ENCODE peak calls at places on chromosomes 12 and 14, in nine cellular contexts. C is T-helper 9 cell, Q is sciatic nerve, R is LoVo, P is HFFc6, B is NCI-H774, K is amniotic stem cell, U is Right ventricle myocardium inferior, N is keratinocyte. L is an unnamed sample.

GRCh38 chr12:102249073-102249854 is 51.6 kb upstream of the PMCH start:
- DNase-seq in C (no peak), Q (no peak), R (no peak), P (no peak), B (peak), K (no peak), U (no peak), N (no peak), L (no peak)

GRCh38 chr12:103756443-103756842 is 84.6 kb downstream of the NT5DC3 start:
- DNase-seq in C (no peak), Q (no peak), R (no peak), P (no peak), B (no peak), K (no peak), U (no peak), N (no peak), L (no peak)

GRCh38 chr12:32455607-32456063 is 56.3 kb downstream of the FGD4 start:
- DNase-seq in C (no peak), Q (no peak), R (peak), P (peak), B (peak), K (peak), U (no peak), N (peak), L (peak)

GRCh38 chr12:22821985-22822384 is 197.0 kb downstream of the ETNK1 start:
- DNase-seq in C (no peak), Q (no peak), R (no peak), P (no peak), B (no peak), K (no peak), U (no peak), N (no peak), L (no peak)

GRCh38 chr12:113049976-113050742 is 6.4 kb upstream of the DTX1 start:
- DNase-seq in C (no peak), Q (no peak), R (peak), P (no peak), B (no peak), K (no peak), U (no peak), N (no peak), L (no peak)

GRCh38 chr12:79822475-79822874 is 112.4 kb downstream of the PPP1R12A start:
- DNase-seq in C (no peak), Q (no peak), R (no peak), P (no peak), B (no peak), K (no peak), U (no peak), N (no peak), L (no peak)

GRCh38 chr12:116880817-116881324 is 370 bp downstream of the HRK start:
- DNase-seq in C (no peak), Q (no peak), R (peak), P (no peak), B (peak), K (no peak), U (no peak), N (no peak), L (no peak)

GRCh38 chr14:79011091-79011919 is 841.1 kb downstream of the NRXN3 start:
- DNase-seq in C (no peak), Q (no peak), R (peak), P (peak), B (peak), K (peak), U (no peak), N (peak), L (no peak)

GRCh38 chr12:96810057-96810456 is 97.0 kb upstream of the NEDD1 start:
- DNase-seq in C (no peak), Q (no peak), R (no peak), P (no peak), B (no peak), K (no peak), U (no peak), N (no peak), L (no peak)

GRCh38 chr12:120468271-120468845 is 1.2 kb downstream of the SRSF9 start:
- DNase-seq in C (no peak), Q (peak), R (peak), P (peak), B (no peak), K (no peak), U (no peak), N (no peak), L (peak)

GRCh38 chr14:96104469-96105057 is 65.4 kb downstream of the C14orf132 start:
- DNase-seq in C (no peak), Q (peak), R (no peak), P (peak), B (peak), K (peak), U (peak), N (no peak), L (no peak)

GRCh38 chr12:121791671-121792496 is 1.6 kb downstream of the RHOF start:
- DNase-seq in C (no peak), Q (no peak), R (peak), P (no peak), B (no peak), K (no peak), U (peak), N (no peak), L (no peak)

GRCh38 chr14:23537351-23538048 is 14.1 kb downstream of the ZFHX2 start:
- DNase-seq in C (no peak), Q (no peak), R (no peak), P (no peak), B (no peak), K (no peak), U (no peak), N (no peak), L (no peak)

GRCh38 chr12:68334136-68334535 is 2.0 kb upstream of the MDM1 start:
- DNase-seq in C (no peak), Q (no peak), R (no peak), P (no peak), B (peak), K (no peak), U (no peak), N (no peak), L (no peak)

GRCh38 chr12:5656836-5657235 is 224.9 kb downstream of the NTF3 start:
- DNase-seq in C (no peak), Q (no peak), R (no peak), P (no peak), B (no peak), K (no peak), U (no peak), N (no peak), L (no peak)

GRCh38 chr12:12469386-12469785 is 93.3 kb downstream of the DUSP16 start:
- DNase-seq in C (no peak), Q (no peak), R (no peak), P (no peak), B (no peak), K (no peak), U (no peak), N (peak), L (no peak)

GRCh38 chr12:108645686-108646596 is 12.2 kb upstream of the SELPLG start:
- DNase-seq in C (no peak), Q (no peak), R (no peak), P (no peak), B (no peak), K (no peak), U (no peak), N (no peak), L (no peak)

GRCh38 chr12:47843226-47843980 is 23.7 kb upstream of the HDAC7 start:
- DNase-seq in C (no peak), Q (no peak), R (no peak), P (no peak), B (no peak), K (no peak), U (no peak), N (no peak), L (no peak)

GRCh38 chr14:51867753-51868152 is 7.3 kb downstream of the GNG2 start:
- DNase-seq in C (no peak), Q (no peak), R (no peak), P (no peak), B (no peak), K (no peak), U (no peak), N (no peak), L (no peak)

GRCh38 chr14:69695664-69696527 is 71.0 kb upstream of the SRSF5 start:
- DNase-seq in C (no peak), Q (no peak), R (no peak), P (peak), B (peak), K (no peak), U (no peak), N (no peak), L (no peak)

GRCh38 chr14:61505815-61506809 is 184.7 kb downstream of the PRKCH start:
- DNase-seq in C (no peak), Q (no peak), R (no peak), P (no peak), B (no peak), K (no peak), U (no peak), N (no peak), L (no peak)

GRCh38 chr12:89920866-89921265 is 212.2 kb upstream of the ATP2B1 start:
- DNase-seq in C (no peak), Q (no peak), R (no peak), P (no peak), B (no peak), K (no peak), U (no peak), N (no peak), L (no peak)